ENCODE peak calls at places on chromosomes 7 and 10, in ten cellular contexts. R is GM23338, K is AG10803, H is BJ, P is fibroblast of the aortic adventitia, N is dorsolateral prefrontal cortex, M is fibroblast of pulmonary artery, O is PC-3, F is breast epithelium, A is fibroblast of lung. Z is an unnamed sample.

GRCh38 chr10:96619803-96620773 is 33.3 kb upstream of the TM9SF3 start:
- DNase-seq in P (peak), M (peak), N (no peak), O (peak), R (no peak), K (no peak), H (no peak), F (no peak), A (peak), Z (no peak)

GRCh38 chr7:38306914-38307313 is 33.5 kb upstream of the TARP start:
- DNase-seq in N (no peak), F (no peak), P (no peak), A (no peak), H (no peak), O (no peak), R (no peak), K (no peak), M (no peak), Z (no peak)

GRCh38 chr10:130336612-130337304 is 200.6 kb downstream of the GLRX3 start:
- DNase-seq in F (no peak), R (no peak), N (no peak), M (no peak), H (no peak), A (no peak), P (no peak), O (no peak), K (no peak), Z (no peak)

GRCh38 chr7:151060416-151061234 is 1.2 kb downstream of the SLC4A2 start:
- DNase-seq in M (peak), F (no peak), H (no peak), O (peak), N (no peak), R (no peak), A (no peak), P (peak), K (no peak), Z (peak)

GRCh38 chr7:14691034-14691433 is 211.5 kb downstream of the DGKB start:
- DNase-seq in R (no peak), P (no peak), N (no peak), O (no peak), H (no peak), M (no peak), K (no peak), F (no peak), A (no peak), Z (no peak)

GRCh38 chr10:5873515-5873995 is 16.1 kb downstream of the ANKRD16 start:
- DNase-seq in R (peak), H (peak), F (peak), N (no peak), A (peak), O (peak), P (peak), K (peak), M (peak), Z (no peak)

GRCh38 chr10:67607472-67607871 is 88.5 kb downstream of the CTNNA3 start:
- DNase-seq in P (no peak), N (no peak), M (peak), F (no peak), A (no peak), R (no peak), H (no peak), K (no peak), O (peak), Z (no peak)

GRCh38 chr7:22572937-22573336 is 72.9 kb upstream of the STEAP1B start:
- DNase-seq in O (peak), A (no peak), F (no peak), R (no peak), P (peak), H (peak), N (no peak), M (no peak), K (peak), Z (no peak)

GRCh38 chr10:92696606-92697383 is 7.0 kb downstream of the HHEX start:
- DNase-seq in H (no peak), O (no peak), M (no peak), F (no peak), R (peak), P (no peak), N (no peak), A (no peak), K (no peak), Z (no peak)

GRCh38 chr10:12869427-12869826 is 132.1 kb downstream of the CCDC3 start:
- DNase-seq in K (no peak), A (no peak), H (no peak), M (no peak), R (no peak), O (no peak), N (no peak), P (no peak), F (no peak), Z (no peak)

GRCh38 chr7:32518534-32519140 is 23.3 kb downstream of the AVL9 start:
- DNase-seq in K (no peak), M (peak), N (no peak), R (peak), F (no peak), H (no peak), O (peak), A (peak), P (peak), Z (no peak)

GRCh38 chr7:66859794-66860645 is 61.0 kb upstream of the TMEM248 start:
- DNase-seq in O (no peak), A (no peak), N (no peak), K (no peak), P (no peak), R (peak), F (no peak), H (no peak), M (no peak), Z (peak)

GRCh38 chr10:73887038-73888015 is 13.0 kb upstream of the CAMK2G start:
- DNase-seq in P (peak), N (no peak), F (peak), H (peak), A (peak), O (peak), R (no peak), K (peak), M (peak), Z (peak)

GRCh38 chr7:144670251-144670650 is 165.6 kb downstream of the TPK1 start:
- DNase-seq in F (no peak), K (no peak), M (peak), N (no peak), A (peak), H (no peak), P (peak), O (peak), R (peak), Z (no peak)

GRCh38 chr10:133335238-133336122 is 1.2 kb downstream of the CALY start:
- DNase-seq in M (peak), K (peak), R (peak), O (peak), F (no peak), N (peak), A (peak), P (peak), H (no peak), Z (peak)

GRCh38 chr7:133742709-133743538 is 384.2 kb upstream of the LRGUK start:
- DNase-seq in A (peak), F (no peak), O (peak), P (peak), M (peak), K (peak), H (no peak), N (no peak), R (peak), Z (no peak)

GRCh38 chr7:108805808-108806397 is 236.2 kb downstream of the DNAJB9 start:
- DNase-seq in F (no peak), M (peak), N (no peak), R (peak), H (no peak), P (peak), K (peak), O (peak), A (peak), Z (no peak)

GRCh38 chr7:32051128-32051527 is 19.1 kb downstream of the PDE1C start:
- DNase-seq in A (no peak), F (no peak), P (no peak), M (no peak), O (no peak), K (no peak), R (no peak), N (no peak), H (no peak), Z (no peak)

GRCh38 chr7:114310344-114311118 is 104.1 kb upstream of the FOXP2 start:
- DNase-seq in P (peak), H (no peak), M (peak), K (peak), R (no peak), N (no peak), A (peak), O (no peak), F (no peak), Z (no peak)

GRCh38 chr7:94941844-94942632 is 34.6 kb downstream of the PPP1R9A start:
- DNase-seq in H (no peak), F (no peak), K (no peak), N (no peak), P (no peak), A (no peak), R (no peak), M (no peak), O (peak), Z (no peak)

GRCh38 chr10:127145173-127145572 is 51.2 kb downstream of the INSYN2A start:
- DNase-seq in N (no peak), R (no peak), H (no peak), P (peak), O (peak), A (peak), M (peak), F (no peak), K (peak), Z (no peak)

GRCh38 chr7:133887459-133887858 is 239.7 kb upstream of the LRGUK start:
- DNase-seq in K (no peak), R (no peak), M (no peak), F (no peak), O (peak), H (no peak), P (no peak), N (no peak), A (no peak), Z (no peak)

GRCh38 chr10:6151087-6151977 is 51.4 kb upstream of the PFKFB3 start:
- DNase-seq in H (no peak), F (no peak), P (peak), K (peak), N (peak), R (peak), A (peak), O (no peak), M (peak), Z (peak)

GRCh38 chr10:43340619-43341018 is 30.8 kb upstream of the FXYD4 start:
- DNase-seq in F (peak), N (no peak), M (no peak), K (no peak), P (no peak), A (no peak), O (peak), R (no peak), H (no peak), Z (no peak)

GRCh38 chr10:74821501-74821900 is 4.9 kb upstream of the KAT6B start:
- DNase-seq in H (no peak), K (no peak), R (no peak), F (no peak), M (no peak), N (no peak), O (peak), P (no peak), A (no peak), Z (no peak)

GRCh38 chr7:150895809-150896208 is 43.5 kb downstream of the AOC1 start:
- DNase-seq in M (no peak), P (no peak), R (no peak), H (no peak), O (no peak), K (no peak), F (no peak), N (no peak), A (no peak), Z (no peak)

GRCh38 chr7:35729061-35729783 is 34.3 kb upstream of the HERPUD2 start:
- DNase-seq in P (no peak), H (no peak), N (no peak), M (no peak), A (no peak), R (no peak), F (no peak), O (no peak), K (no peak), Z (no peak)

GRCh38 chr10:13139671-13140070 is 21.7 kb upstream of the MCM10 start:
- DNase-seq in P (no peak), F (no peak), O (no peak), A (no peak), N (no peak), H (no peak), R (no peak), M (no peak), K (no peak), Z (no peak)

GRCh38 chr10:21278491-21279216 is 246.8 kb downstream of the SKIDA1 start:
- DNase-seq in K (peak), R (peak), O (peak), F (peak), A (peak), H (no peak), M (peak), P (peak), N (peak), Z (peak)

GRCh38 chr10:67140641-67141040 is 214.8 kb downstream of the LRRTM3 start:
- DNase-seq in R (peak), O (no peak), F (no peak), A (no peak), M (no peak), K (no peak), N (no peak), P (no peak), H (no peak), Z (no peak)

GRCh38 chr10:75505840-75506506 is 74.5 kb downstream of the LRMDA start:
- DNase-seq in N (no peak), R (no peak), F (no peak), A (no peak), P (no peak), H (no peak), M (no peak), K (no peak), O (no peak), Z (no peak)

GRCh38 chr10:103632247-103632642 is 138.7 kb downstream of the NEURL1 start:
- DNase-seq in R (no peak), K (peak), M (no peak), H (no peak), F (no peak), O (no peak), A (no peak), P (peak), N (no peak), Z (no peak)

GRCh38 chr7:106425017-106425719 is 140.4 kb upstream of the NAMPT start:
- DNase-seq in P (peak), K (peak), N (no peak), F (peak), O (peak), H (peak), M (peak), A (peak), R (no peak), Z (peak)

GRCh38 chr7:42550706-42551470 is 313.9 kb upstream of the GLI3 start:
- DNase-seq in F (no peak), H (no peak), K (peak), O (peak), M (no peak), A (peak), R (no peak), N (no peak), P (peak), Z (no peak)

GRCh38 chr7:157784114-157784835 is 447.5 kb downstream of the DNAJB6 start:
- DNase-seq in A (no peak), M (no peak), N (no peak), H (no peak), O (no peak), P (no peak), R (no peak), K (no peak), F (no peak), Z (no peak)

GRCh38 chr10:35640951-35641429 is 1.1 kb downstream of the FZD8 start:
- DNase-seq in M (peak), O (peak), H (peak), A (peak), F (peak), K (peak), N (peak), P (peak), R (peak), Z (peak)
- TF ChIP-seq CTCF in M (no peak), O (peak), H (peak), A (no peak), F (no peak), K (peak), N (no peak), P (no peak), R (no peak), Z (no peak)

GRCh38 chr10:19640864-19641263 is 175.4 kb upstream of the PLXDC2 start:
- DNase-seq in K (no peak), R (no peak), O (no peak), P (no peak), N (no peak), F (no peak), A (no peak), M (no peak), H (no peak), Z (no peak)

GRCh38 chr10:19638173-19638872 is 177.9 kb upstream of the PLXDC2 start:
- DNase-seq in N (no peak), F (no peak), O (peak), R (no peak), M (peak), P (peak), A (peak), H (peak), K (peak), Z (no peak)

GRCh38 chr10:19634163-19634562 is 182.1 kb upstream of the PLXDC2 start:
- DNase-seq in A (no peak), F (no peak), H (no peak), P (no peak), O (no peak), K (no peak), M (no peak), R (no peak), N (no peak), Z (no peak)

DNA sequence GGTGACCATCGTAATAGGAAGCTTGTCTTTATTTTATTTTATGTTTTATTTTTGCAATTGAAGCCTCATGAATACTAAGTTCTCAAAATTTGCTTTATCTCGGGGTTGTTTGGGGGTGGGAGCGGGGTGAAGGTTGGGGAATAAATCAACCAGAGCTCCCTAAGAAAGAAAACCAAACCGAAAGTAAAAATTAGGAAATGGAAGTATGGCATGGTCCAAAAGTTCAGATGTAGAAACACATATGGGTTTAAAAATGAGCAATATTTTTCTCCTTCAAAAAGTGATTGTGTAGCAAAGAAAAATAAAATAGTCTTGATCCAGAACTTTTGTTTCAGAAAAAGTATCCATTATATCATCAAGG is 177.4 kb upstream of the PLXDC2 start:
- DNase-seq in P (no peak), O (no peak), R (no peak), F (no peak), M (no peak), H (no peak), A (no peak), N (no peak), K (no peak), Z (no peak)
- H3K4me3 ChIP-seq in P (peak), O (peak), R (no peak), F (peak), M (peak), H (no peak), A (peak), N (no peak), K (peak), Z (no peak)

GRCh38 chr10:49418328-49418727 is 22.4 kb upstream of the DRGX start:
- DNase-seq in A (no peak), F (no peak), H (no peak), K (no peak), R (peak), P (no peak), M (no peak), O (peak), N (no peak), Z (no peak)
- TF ChIP-seq CTCF in A (no peak), F (peak), H (no peak), K (peak), R (peak), P (no peak), M (no peak), O (peak), N (no peak), Z (peak)

GRCh38 chr7:131692131-131692960 is 135.9 kb upstream of the PODXL start:
- DNase-seq in O (peak), H (no peak), R (peak), F (no peak), M (peak), A (peak), K (peak), N (no peak), P (peak), Z (peak)
- H3K4me3 ChIP-seq in O (no peak), H (no peak), R (peak), F (no peak), M (no peak), A (no peak), K (peak), N (peak), P (no peak), Z (no peak)

GRCh38 chr10:8074881-8075280 is 20.4 kb downstream of the GATA3 start:
- DNase-seq in K (no peak), M (no peak), F (no peak), N (no peak), O (no peak), R (no peak), H (no peak), A (no peak), P (no peak), Z (no peak)

GRCh38 chr10:8078027-8078426 is 23.5 kb downstream of the GATA3 start:
- DNase-seq in K (no peak), M (no peak), R (peak), N (no peak), H (no peak), F (no peak), O (no peak), P (no peak), A (no peak), Z (no peak)

GRCh38 chr10:8076948-8077347 is 22.5 kb downstream of the GATA3 start:
- DNase-seq in M (no peak), R (no peak), K (no peak), H (no peak), F (no peak), A (no peak), N (no peak), P (no peak), O (no peak), Z (no peak)

GRCh38 chr10:8073696-8074416 is 19.4 kb downstream of the GATA3 start:
- DNase-seq in A (no peak), P (no peak), M (no peak), N (no peak), H (no peak), F (no peak), R (no peak), O (no peak), K (no peak), Z (no peak)

GRCh38 chr10:8075282-8076260 is 21.1 kb downstream of the GATA3 start:
- DNase-seq in N (no peak), H (no peak), P (no peak), F (no peak), A (no peak), O (no peak), K (no peak), M (no peak), R (peak), Z (no peak)
- TF ChIP-seq CTCF in N (no peak), H (no peak), P (peak), F (no peak), A (no peak), O (no peak), K (no peak), M (no peak), R (no peak), Z (no peak)

DNA sequence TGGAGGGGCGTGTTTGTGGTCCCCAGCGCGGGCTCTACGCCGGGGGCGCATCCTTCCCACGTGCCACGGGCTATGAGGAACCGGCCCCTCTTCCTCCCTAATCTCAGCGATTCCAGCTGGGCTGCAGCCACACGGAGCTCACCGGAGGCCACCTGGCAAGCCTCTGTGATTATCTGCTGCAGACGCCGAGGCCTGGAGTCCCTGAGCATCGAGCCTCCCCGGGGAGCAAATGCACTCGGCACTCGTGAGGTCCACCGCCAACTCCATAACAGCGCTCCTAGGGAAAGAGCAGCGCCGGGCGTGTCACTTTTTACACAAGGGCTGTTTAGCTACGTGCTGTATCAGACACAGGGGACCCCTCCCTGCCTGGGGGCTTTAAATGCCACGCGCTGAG is 101.1 kb downstream of the DYNC2I1 start:
- DNase-seq in H (no peak), A (no peak), P (no peak), K (no peak), N (no peak), R (no peak), M (no peak), O (peak), F (no peak), Z (no peak)
- H3K4me3 ChIP-seq in H (no peak), A (no peak), P (no peak), K (no peak), N (no peak), R (no peak), M (no peak), O (peak), F (peak), Z (peak)

GRCh38 chr10:132252412-132252811 is 55.3 kb downstream of the STK32C start:
- DNase-seq in A (no peak), M (no peak), F (no peak), O (no peak), K (no peak), H (no peak), R (peak), N (no peak), P (no peak), Z (no peak)
- TF ChIP-seq CTCF in A (no peak), M (no peak), F (no peak), O (no peak), K (peak), H (peak), R (peak), N (no peak), P (no peak), Z (no peak)

GRCh38 chr10:31397852-31398251 is 78.8 kb downstream of the ZEB1 start:
- DNase-seq in A (no peak), P (no peak), F (no peak), R (no peak), M (no peak), N (no peak), H (no peak), K (no peak), O (no peak), Z (no peak)
- H3K4me3 ChIP-seq in A (no peak), P (no peak), F (no peak), R (no peak), M (no peak), N (no peak), H (no peak), K (no peak), O (no peak), Z (no peak)

GRCh38 chr10:50653142-50653541 is 29.4 kb upstream of the SGMS1 start:
- DNase-seq in F (no peak), A (peak), K (peak), H (no peak), N (no peak), O (peak), R (peak), P (peak), M (peak), Z (no peak)
- TF ChIP-seq CTCF in F (peak), A (peak), K (peak), H (peak), N (peak), O (peak), R (peak), P (peak), M (peak), Z (peak)

Z was measured in heart left ventricle.